ENCODE peak calls at places on chromosome 13, in four cellular contexts. B, J, H and L are unnamed samples.
A peak's percentile ranks its signal among the peaks of the same experiment; 100 is the strongest.

GRCh38 chr13:29754486-29754806 is 96.0 kb downstream of the UBL3 start:
- DNase-seq in B (peak; percentile 79), J (peak; percentile 76), H (peak; percentile 22), L (no peak)

GRCh38 chr13:23515116-23515515 is 55.1 kb upstream of the TNFRSF19 start:
- DNase-seq in B (no peak), J (no peak), H (no peak), L (no peak)

GRCh38 chr13:97567510-97568243 is 133.7 kb downstream of the RAP2A start:
- DNase-seq in B (peak; percentile 8), J (peak; percentile 58), H (peak; percentile 40), L (peak; percentile 27)

GRCh38 chr13:50080158-50080855 is 65.1 kb downstream of the KCNRG start:
- DNase-seq in B (peak; percentile 31), J (peak; percentile 77), H (no peak), L (peak; percentile 9)

GRCh38 chr13:19601749-19602725 is 31.4 kb upstream of the MPHOSPH8 start:
- DNase-seq in B (peak; percentile 82), J (peak; percentile 37), H (no peak), L (peak; percentile 28)

GRCh38 chr13:24180743-24181384 is 20.3 kb downstream of the SPATA13 start:
- DNase-seq in B (no peak), J (peak; percentile 67), H (no peak), L (no peak)

GRCh38 chr13:100495455-100495854 is 93.1 kb downstream of the GGACT start:
- DNase-seq in B (no peak), J (no peak), H (no peak), L (no peak)

GRCh38 chr13:107767119-107767518 is 448.2 kb downstream of the LIG4 start:
- DNase-seq in B (no peak), J (peak; percentile 18), H (no peak), L (no peak)

GRCh38 chr13:43804461-43805070 is 17.8 kb upstream of the ENOX1 start:
- DNase-seq in B (peak; percentile 80), J (peak; percentile 77), H (peak; percentile 55), L (no peak)

GRCh38 chr13:99297330-99297729 is 9.9 kb downstream of the GPR183 start:
- DNase-seq in B (no peak), J (no peak), H (no peak), L (no peak)
- H3K4me1 ChIP-seq in B (no peaks in the 10 kb centered on the region), J (peaks cover 2% of the 10 kb centered on the region), H (no peaks in the 10 kb centered on the region), L (peaks cover 4% of the 10 kb centered on the region)

GRCh38 chr13:35824395-35824794 is 306.8 kb downstream of the DCLK1 start:
- DNase-seq in B (no peak), J (no peak), H (no peak), L (no peak)
- H3K27ac ChIP-seq in B (no peak overlapping the region), J (no peak overlapping the region), H (no peak overlapping the region), L (no peak overlapping the region)

GRCh38 chr13:34469212-34469983 is 472.7 kb upstream of the NBEA start:
- DNase-seq in B (no peak), J (peak; percentile 13), H (no peak), L (no peak)

GRCh38 chr13:34465423-34465922 is 476.6 kb upstream of the NBEA start:
- DNase-seq in B (no peak), J (no peak), H (no peak), L (no peak)

GRCh38 chr13:34467450-34468083 is 474.5 kb upstream of the NBEA start:
- DNase-seq in B (no peak), J (no peak), H (no peak), L (no peak)

GRCh38 chr13:34464011-34464410 is 478.1 kb upstream of the NBEA start:
- DNase-seq in B (no peak), J (no peak), H (no peak), L (no peak)

GRCh38 chr13:34466301-34466700 is 475.8 kb upstream of the NBEA start:
- DNase-seq in B (no peak), J (no peak), H (no peak), L (no peak)
- H3K4me1 ChIP-seq in B (no peaks in the 10 kb centered on the region), J (no peaks in the 10 kb centered on the region), H (peaks cover 9% of the 10 kb centered on the region), L (no peaks in the 10 kb centered on the region)

GRCh38 chr13:113364371-113364932 is 522 bp upstream of the GRTP1 start:
- DNase-seq in B (no peak), J (no peak), H (no peak), L (peak; percentile 16)
- H3K27ac ChIP-seq in B (peak overlapping the region; percentile 86), J (no peak overlapping the region), H (peak overlapping the region; percentile 40), L (peak overlapping the region; percentile 78)

DNA sequence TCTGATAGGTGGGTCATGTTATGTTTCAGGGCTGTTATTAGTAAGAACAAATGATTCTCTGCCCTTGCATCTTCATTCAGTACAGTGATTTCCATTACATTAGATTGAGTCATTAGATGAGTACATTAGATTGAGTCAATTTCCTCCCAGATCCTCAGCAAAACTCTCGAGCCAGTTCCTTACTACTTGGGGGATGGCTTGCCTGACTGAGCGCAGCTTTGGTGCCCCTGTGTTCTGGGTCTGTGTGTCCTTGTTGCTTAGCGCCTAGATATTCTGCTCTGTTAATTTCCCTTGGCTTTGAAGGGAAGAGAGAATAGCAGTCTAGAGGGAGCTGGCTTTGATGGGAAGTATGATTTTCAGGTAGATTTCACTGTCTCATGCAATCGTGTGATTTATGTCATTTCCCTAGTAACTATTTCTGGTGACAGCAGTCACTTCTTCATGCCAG is 19.1 kb upstream of the SCEL start:
- DNase-seq in B (peak; percentile 12), J (peak; percentile 12), H (no peak), L (peak; percentile 80)
- H3K4me1 ChIP-seq in B (peaks cover 2% of the 10 kb centered on the region), J (peaks cover 5% of the 10 kb centered on the region), H (no peaks in the 10 kb centered on the region), L (peaks cover 14% of the 10 kb centered on the region)

GRCh38 chr13:41708648-41709175 is 251.4 kb downstream of the RGCC start:
- DNase-seq in B (peak; percentile 5), J (no peak), H (no peak), L (no peak)
- H3K27ac ChIP-seq in B (peak overlapping the region; percentile 35), J (no peak overlapping the region), H (no peak overlapping the region), L (no peak overlapping the region)

GRCh38 chr13:80336335-80336734 is 4.6 kb downstream of the SPRY2 start:
- DNase-seq in B (no peak), J (peak; percentile 44), H (no peak), L (no peak)
- H3K4me1 ChIP-seq in B (peaks cover 24% of the 10 kb centered on the region), J (peaks cover 9% of the 10 kb centered on the region), H (no peaks in the 10 kb centered on the region), L (no peaks in the 10 kb centered on the region)

DNA sequence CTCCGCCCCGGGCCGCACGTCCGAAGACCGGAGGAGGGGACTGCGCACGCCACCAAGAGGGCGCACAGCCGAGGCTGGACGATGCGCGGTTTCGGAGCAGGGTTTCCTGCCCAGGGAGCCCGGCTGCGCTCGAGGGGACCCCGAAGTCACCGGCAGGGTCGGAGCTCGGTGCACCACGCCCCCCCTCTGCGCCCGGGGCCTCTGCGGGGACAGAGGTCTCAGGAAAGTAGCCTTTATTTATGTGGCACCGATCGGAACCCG is 108.9 kb upstream of the DOCK9 start:
- DNase-seq in B (no peak), J (no peak), H (no peak), L (peak; percentile 47)
- H3K27ac ChIP-seq in B (no peak overlapping the region), J (no peak overlapping the region), H (peak overlapping the region; percentile 74), L (peak overlapping the region; percentile 97)